ENCODE peak calls at places on chromosomes 3 and 15, in seven cellular contexts. E is nucleus accumbens; B is activated CD8-positive, alpha-beta memory T cell treated with anti-CD3 and anti-CD28 coated beads for 48 hours; T is fibroblast of lung; A is activated CD4-positive, alpha-beta T cell treated with anti-CD3 and anti-CD28 coated beads for 48 hours; L is GM10248; Y is T-helper 9 cell. Q is an unnamed sample.

GRCh38 chr15:59516655-59517461 is 78.9 kb downstream of the FAM81A start:
- DNase-seq in E (no peak), B (no peak), T (no peak), A (no peak), L (peak; percentile 61), Y (no peak), Q (no peak)

GRCh38 chr3:186241910-186242821 is 119.9 kb downstream of the DGKG start:
- DNase-seq in E (peak; percentile 59), B (peak; percentile 44), T (peak; percentile 73), A (peak; percentile 83), L (peak; percentile 77), Y (no peak), Q (peak; percentile 95)

GRCh38 chr3:141366285-141367037 is 1.8 kb upstream of the ZBTB38 start:
- DNase-seq in E (no peak), B (no peak), T (peak; percentile 99), A (no peak), L (no peak), Y (no peak), Q (peak; percentile 49)

GRCh38 chr15:57398336-57398735 is 22.0 kb downstream of the CGNL1 start:
- DNase-seq in E (no peak), B (no peak), T (no peak), A (no peak), L (no peak), Y (no peak), Q (no peak)

GRCh38 chr3:11095932-11096265 is 58.4 kb upstream of the HRH1 start:
- DNase-seq in E (no peak), B (no peak), T (no peak), A (no peak), L (no peak), Y (no peak), Q (no peak)

GRCh38 chr15:64877435-64877834 is 34.3 kb upstream of the ANKDD1A start:
- DNase-seq in E (peak; percentile 68), B (no peak), T (no peak), A (no peak), L (no peak), Y (no peak), Q (no peak)

GRCh38 chr3:115784739-115785571 is 161.6 kb downstream of the GAP43 start:
- DNase-seq in E (no peak), B (no peak), T (peak; percentile 91), A (no peak), L (no peak), Y (no peak), Q (peak; percentile 26)

GRCh38 chr3:157248590-157249425 is 88.9 kb upstream of the CCNL1 start:
- DNase-seq in E (peak; percentile 3), B (no peak), T (peak; percentile 94), A (no peak), L (no peak), Y (no peak), Q (no peak)

GRCh38 chr3:38711321-38711720 is 61.8 kb upstream of the SCN5A start:
- DNase-seq in E (no peak), B (no peak), T (no peak), A (no peak), L (no peak), Y (no peak), Q (no peak)

GRCh38 chr3:170500462-170500861 is 81.8 kb downstream of the CLDN11 start:
- DNase-seq in E (no peak), B (no peak), T (no peak), A (no peak), L (no peak), Y (no peak), Q (no peak)

GRCh38 chr3:5331567-5332269 is 144.2 kb downstream of the EDEM1 start:
- DNase-seq in E (no peak), B (no peak), T (no peak), A (no peak), L (no peak), Y (no peak), Q (no peak)

GRCh38 chr3:36796896-36797295 is 32.5 kb upstream of the DCLK3 start:
- DNase-seq in E (no peak), B (no peak), T (peak; percentile 63), A (no peak), L (no peak), Y (no peak), Q (no peak)